ENCODE peak calls at places on chromosomes 4 and X, in five cellular contexts. Y, R, U, D and I are unnamed samples.

GRCh38 chrX:129655547-129656248 is 942 bp upstream of the APLN start:
- DNase-seq in D (no peak), Y (peak), R (no peak), U (no peak), I (peak)

GRCh38 chrX:10726647-10727046 is 106.3 kb upstream of the MID1 start:
- DNase-seq in Y (no peak), U (no peak), D (no peak), R (peak), I (no peak)

GRCh38 chr4:26207631-26208030 is 113.2 kb upstream of the RBPJ start:
- DNase-seq in R (no peak), Y (no peak), D (no peak), U (no peak), I (no peak)

GRCh38 chr4:110633358-110634319 is 10.8 kb upstream of the PITX2 start:
- DNase-seq in U (no peak), R (no peak), D (no peak), Y (no peak), I (no peak)

GRCh38 chr4:71878388-71878787 is 94.5 kb upstream of the GC start:
- DNase-seq in U (no peak), D (no peak), Y (no peak), R (no peak), I (no peak)

GRCh38 chr4:142549248-142549647 is 296.9 kb downstream of the INPP4B start:
- DNase-seq in U (no peak), D (no peak), R (no peak), Y (no peak), I (no peak)

GRCh38 chr4:105210901-105211300 is 64.2 kb downstream of the TET2 start:
- DNase-seq in R (no peak), Y (no peak), U (no peak), D (no peak), I (no peak)

GRCh38 chrX:43655961-43656494 is at the start of gene MAOA:
- DNase-seq in Y (no peak), R (no peak), D (peak), U (no peak), I (peak)

GRCh38 chrX:8946488-8947050 is 87.4 kb downstream of the FAM9B start:
- DNase-seq in D (no peak), U (no peak), Y (no peak), R (no peak), I (no peak)

GRCh38 chr4:73814679-73815078 is 21.8 kb upstream of the CXCL6 start:
- DNase-seq in U (no peak), R (no peak), D (no peak), Y (no peak), I (no peak)

GRCh38 chrX:1593286-1594271 is 2.2 kb downstream of the AKAP17A start:
- DNase-seq in R (no peak), U (no peak), D (no peak), Y (no peak), I (no peak)

GRCh38 chr4:37803348-37803973 is 23.0 kb upstream of the PGM2 start:
- DNase-seq in U (no peak), Y (peak), R (peak), D (no peak), I (peak)

GRCh38 chr4:95379633-95380032 is 169.1 kb downstream of the UNC5C start:
- DNase-seq in Y (no peak), U (no peak), D (no peak), R (no peak), I (no peak)

GRCh38 chrX:53239474-53239873 is 14.5 kb upstream of the KDM5C start:
- DNase-seq in Y (peak), D (no peak), R (peak), U (no peak), I (no peak)

GRCh38 chr4:61210186-61210939 is 10.2 kb downstream of the ADGRL3 start:
- DNase-seq in U (no peak), D (no peak), R (peak), Y (no peak), I (no peak)

GRCh38 chr4:41361831-41362646 is 105.3 kb downstream of the UCHL1 start:
- DNase-seq in R (no peak), D (no peak), Y (no peak), U (no peak), I (peak)